ENCODE peak calls at places on chromosomes 3 and 15, in five cellular contexts. L, K, H, J and P are unnamed samples.
A peak's percentile ranks its signal among the peaks of the same experiment; 100 is the strongest.

GRCh38 chr15:95872366-95872771 is 458.1 kb upstream of the NR2F2 start:
- DNase-seq in J (no peak), L (peak; percentile 40), K (peak; percentile 59), H (no peak), P (no peak)

GRCh38 chr15:87387681-87388240 is 868.8 kb downstream of the NTRK3 start:
- DNase-seq in L (no peak), K (no peak), J (no peak), H (no peak), P (no peak)

GRCh38 chr15:73361331-73361730 is 7.4 kb downstream of the HCN4 start:
- DNase-seq in L (no peak), K (no peak), H (no peak), J (no peak), P (no peak)

GRCh38 chr3:30692498-30693130 is 86.2 kb downstream of the TGFBR2 start:
- DNase-seq in K (no peak), H (no peak), J (no peak), L (no peak), P (no peak)

GRCh38 chr3:33544126-33544525 is 103.9 kb upstream of the UBP1 start:
- DNase-seq in L (peak; percentile 9), J (no peak), H (no peak), K (no peak), P (no peak)

GRCh38 chr15:95247068-95247984 is 1016.0 kb downstream of the MCTP2 start:
- DNase-seq in H (peak; percentile 96), L (peak; percentile 80), J (no peak), K (peak; percentile 98), P (peak; percentile 91)

GRCh38 chr15:55991841-55992768 is 1.3 kb downstream of the NEDD4 start:
- DNase-seq in J (no peak), K (no peak), L (no peak), H (no peak), P (no peak)

GRCh38 chr3:132421832-132422231 is 4.5 kb downstream of the DNAJC13 start:
- DNase-seq in K (peak; percentile 35), L (peak; percentile 24), J (no peak), H (no peak), P (peak; percentile 47)

GRCh38 chr15:38453971-38454686 is at the start of gene FAM98B:
- DNase-seq in L (peak; percentile 85), J (peak; percentile 90), K (peak; percentile 84), H (peak; percentile 65), P (peak; percentile 86)

GRCh38 chr15:85960381-85960780 is 119.3 kb upstream of the AGBL1 start:
- DNase-seq in K (no peak), J (no peak), H (no peak), L (no peak), P (no peak)

GRCh38 chr3:111803123-111803593 is 55.9 kb upstream of the PHLDB2 start:
- DNase-seq in K (peak; percentile 98), J (no peak), H (peak; percentile 43), L (peak; percentile 69), P (peak; percentile 93)

GRCh38 chr3:127520993-127521392 is 69.5 kb downstream of the TPRA1 start:
- DNase-seq in J (no peak), H (no peak), K (no peak), L (no peak), P (no peak)

GRCh38 chr3:24306518-24306917 is 188.1 kb downstream of the THRB start:
- DNase-seq in K (no peak), J (no peak), L (no peak), H (no peak), P (no peak)

GRCh38 chr15:95718441-95718840 is 612.1 kb upstream of the NR2F2 start:
- DNase-seq in J (peak; percentile 74), H (no peak), K (no peak), L (no peak), P (no peak)

GRCh38 chr3:155254445-155254844 is 39.0 kb downstream of the STRIT1 start:
- DNase-seq in J (no peak), K (no peak), L (no peak), H (no peak), P (no peak)

GRCh38 chr3:134161817-134162396 is 88.8 kb downstream of the RYK start:
- DNase-seq in L (no peak), J (no peak), K (no peak), H (no peak), P (no peak)

GRCh38 chr3:195705081-195705991 is 15.4 kb upstream of the MUC20 start:
- DNase-seq in K (no peak), H (no peak), L (no peak), J (no peak), P (peak; percentile 42)

GRCh38 chr3:170357920-170358854 is 672 bp downstream of the SKIL start:
- DNase-seq in J (peak; percentile 44), L (peak; percentile 69), H (peak; percentile 76), K (peak; percentile 76), P (peak; percentile 63)

GRCh38 chr3:107184375-107184774 is 192.9 kb upstream of the CCDC54 start:
- DNase-seq in H (no peak), J (no peak), K (no peak), L (no peak), P (no peak)

GRCh38 chr15:74795961-74796625 is 14.2 kb downstream of the CSK start:
- DNase-seq in H (no peak), L (no peak), K (no peak), J (no peak), P (no peak)

GRCh38 chr3:14810795-14811661 is 7.7 kb upstream of the FGD5 start:
- DNase-seq in K (no peak), J (no peak), H (no peak), L (no peak), P (no peak)